ENCODE peak calls at places on chromosomes 6 and 20, in ten cellular contexts. One of them, this sample, is unnamed. For H3K36me3, the result is how much of the 10 kb centered on the place peaks cover.

GRCh38 chr6:138004423-138005287 is 102.6 kb downstream of the PERP start:
- DNase-seq in mesendoderm: peak
- DNase-seq in CD8-positive, alpha-beta memory T cell: peak
- DNase-seq in GM23248: peak
- DNase-seq in IMR-90: peak
- DNase-seq in OCI-LY7: peak
- DNase-seq in mammary epithelial cell: peak
- DNase-seq in fibroblast of lung: peak
- DNase-seq in lower lobe of right lung: no peak
- DNase-seq in uterus: no peak
- DNase-seq in this sample: no peak

GRCh38 chr6:86474081-86474480 is 463.2 kb upstream of the HTR1E start:
- DNase-seq in mesendoderm: no peak
- DNase-seq in CD8-positive, alpha-beta memory T cell: no peak
- DNase-seq in GM23248: no peak
- DNase-seq in IMR-90: no peak
- DNase-seq in OCI-LY7: no peak
- DNase-seq in mammary epithelial cell: no peak
- DNase-seq in fibroblast of lung: no peak
- DNase-seq in lower lobe of right lung: no peak
- DNase-seq in uterus: no peak
- DNase-seq in this sample: no peak

GRCh38 chr6:43926644-43927524 is 156.9 kb downstream of the VEGFA start:
- DNase-seq in mesendoderm: peak
- DNase-seq in CD8-positive, alpha-beta memory T cell: no peak
- DNase-seq in GM23248: peak
- DNase-seq in IMR-90: peak
- DNase-seq in OCI-LY7: no peak
- DNase-seq in mammary epithelial cell: peak
- DNase-seq in fibroblast of lung: peak
- DNase-seq in lower lobe of right lung: peak
- DNase-seq in uterus: peak
- DNase-seq in this sample: peak

GRCh38 chr6:127451388-127451787 is 7.8 kb downstream of the KIAA0408 start:
- DNase-seq in mesendoderm: no peak
- DNase-seq in CD8-positive, alpha-beta memory T cell: no peak
- DNase-seq in GM23248: no peak
- DNase-seq in IMR-90: no peak
- DNase-seq in OCI-LY7: no peak
- DNase-seq in mammary epithelial cell: no peak
- DNase-seq in fibroblast of lung: no peak
- DNase-seq in lower lobe of right lung: no peak
- DNase-seq in uterus: no peak
- DNase-seq in this sample: no peak

GRCh38 chr20:48002517-48002970 is 217.3 kb upstream of the SULF2 start:
- DNase-seq in mesendoderm: peak
- DNase-seq in CD8-positive, alpha-beta memory T cell: no peak
- DNase-seq in GM23248: no peak
- DNase-seq in IMR-90: no peak
- DNase-seq in OCI-LY7: peak
- DNase-seq in mammary epithelial cell: no peak
- DNase-seq in fibroblast of lung: no peak
- DNase-seq in lower lobe of right lung: no peak
- DNase-seq in uterus: no peak
- DNase-seq in this sample: no peak

GRCh38 chr6:79601020-79601609 is 30.0 kb upstream of the SH3BGRL2 start:
- DNase-seq in mesendoderm: no peak
- DNase-seq in CD8-positive, alpha-beta memory T cell: no peak
- DNase-seq in GM23248: peak
- DNase-seq in IMR-90: peak
- DNase-seq in OCI-LY7: no peak
- DNase-seq in mammary epithelial cell: peak
- DNase-seq in fibroblast of lung: peak
- DNase-seq in lower lobe of right lung: no peak
- DNase-seq in uterus: no peak
- DNase-seq in this sample: no peak

GRCh38 chr6:139940741-139941712 is 566.6 kb upstream of the CITED2 start:
- DNase-seq in mesendoderm: peak
- DNase-seq in CD8-positive, alpha-beta memory T cell: no peak
- DNase-seq in GM23248: no peak
- DNase-seq in IMR-90: peak
- DNase-seq in OCI-LY7: no peak
- DNase-seq in mammary epithelial cell: no peak
- DNase-seq in fibroblast of lung: peak
- DNase-seq in lower lobe of right lung: no peak
- DNase-seq in uterus: no peak
- DNase-seq in this sample: no peak

GRCh38 chr6:77368660-77369313 is 94.5 kb downstream of the HTR1B start:
- DNase-seq in mesendoderm: peak
- DNase-seq in CD8-positive, alpha-beta memory T cell: no peak
- DNase-seq in GM23248: peak
- DNase-seq in IMR-90: peak
- DNase-seq in OCI-LY7: no peak
- DNase-seq in mammary epithelial cell: no peak
- DNase-seq in fibroblast of lung: no peak
- DNase-seq in lower lobe of right lung: peak
- DNase-seq in uterus: no peak
- DNase-seq in this sample: no peak

GRCh38 chr6:36853325-36853724 is 14.1 kb upstream of the CPNE5 start:
- DNase-seq in mesendoderm: no peak
- DNase-seq in CD8-positive, alpha-beta memory T cell: no peak
- DNase-seq in GM23248: peak
- DNase-seq in IMR-90: peak
- DNase-seq in OCI-LY7: no peak
- DNase-seq in mammary epithelial cell: peak
- DNase-seq in fibroblast of lung: peak
- DNase-seq in lower lobe of right lung: no peak
- DNase-seq in uterus: peak
- DNase-seq in this sample: no peak

GRCh38 chr6:129489215-129489765 is 220.7 kb downstream of the ARHGAP18 start:
- DNase-seq in mesendoderm: no peak
- DNase-seq in CD8-positive, alpha-beta memory T cell: no peak
- DNase-seq in GM23248: no peak
- DNase-seq in IMR-90: no peak
- DNase-seq in OCI-LY7: no peak
- DNase-seq in mammary epithelial cell: peak
- DNase-seq in fibroblast of lung: no peak
- DNase-seq in lower lobe of right lung: no peak
- DNase-seq in uterus: no peak
- DNase-seq in this sample: no peak

GRCh38 chr20:16490696-16491095 is 82.6 kb downstream of the KIF16B start:
- DNase-seq in mesendoderm: no peak
- DNase-seq in CD8-positive, alpha-beta memory T cell: no peak
- DNase-seq in GM23248: no peak
- DNase-seq in IMR-90: no peak
- DNase-seq in OCI-LY7: no peak
- DNase-seq in mammary epithelial cell: no peak
- DNase-seq in fibroblast of lung: peak
- DNase-seq in lower lobe of right lung: no peak
- DNase-seq in uterus: no peak
- DNase-seq in this sample: no peak

GRCh38 chr20:17530716-17531536 is at the start of gene BFSP1:
- DNase-seq in mesendoderm: peak
- DNase-seq in CD8-positive, alpha-beta memory T cell: peak
- DNase-seq in GM23248: peak
- DNase-seq in IMR-90: peak
- DNase-seq in OCI-LY7: peak
- DNase-seq in mammary epithelial cell: peak
- DNase-seq in fibroblast of lung: peak
- DNase-seq in lower lobe of right lung: peak
- DNase-seq in uterus: peak
- DNase-seq in this sample: peak

GRCh38 chr6:104828478-104828877 is 31.2 kb downstream of the HACE1 start:
- DNase-seq in mesendoderm: no peak
- DNase-seq in CD8-positive, alpha-beta memory T cell: no peak
- DNase-seq in GM23248: no peak
- DNase-seq in IMR-90: no peak
- DNase-seq in OCI-LY7: no peak
- DNase-seq in mammary epithelial cell: no peak
- DNase-seq in fibroblast of lung: no peak
- DNase-seq in lower lobe of right lung: no peak
- DNase-seq in uterus: no peak
- DNase-seq in this sample: no peak

GRCh38 chr6:35071347-35071994 is 69.7 kb downstream of the TCP11 start:
- DNase-seq in mesendoderm: peak
- DNase-seq in CD8-positive, alpha-beta memory T cell: no peak
- DNase-seq in GM23248: peak
- DNase-seq in IMR-90: no peak
- DNase-seq in OCI-LY7: no peak
- DNase-seq in mammary epithelial cell: peak
- DNase-seq in fibroblast of lung: peak
- DNase-seq in lower lobe of right lung: peak
- DNase-seq in uterus: no peak
- DNase-seq in this sample: no peak

GRCh38 chr6:169312658-169313346 is 59.2 kb upstream of the THBS2 start:
- DNase-seq in mesendoderm: peak
- DNase-seq in CD8-positive, alpha-beta memory T cell: no peak
- DNase-seq in GM23248: peak
- DNase-seq in IMR-90: no peak
- DNase-seq in OCI-LY7: no peak
- DNase-seq in mammary epithelial cell: no peak
- DNase-seq in fibroblast of lung: peak
- DNase-seq in lower lobe of right lung: no peak
- DNase-seq in uterus: peak
- DNase-seq in this sample: no peak

GRCh38 chr6:41939848-41940758 is 1.5 kb downstream of the CCND3 start:
- DNase-seq in mesendoderm: peak
- DNase-seq in CD8-positive, alpha-beta memory T cell: no peak
- DNase-seq in GM23248: peak
- DNase-seq in IMR-90: peak
- DNase-seq in OCI-LY7: peak
- DNase-seq in mammary epithelial cell: peak
- DNase-seq in fibroblast of lung: peak
- DNase-seq in lower lobe of right lung: peak
- DNase-seq in uterus: peak
- DNase-seq in this sample: no peak

GRCh38 chr20:51884561-51884960 is 82.2 kb upstream of the SALL4 start:
- DNase-seq in mesendoderm: peak
- DNase-seq in CD8-positive, alpha-beta memory T cell: no peak
- DNase-seq in GM23248: peak
- DNase-seq in IMR-90: peak
- DNase-seq in OCI-LY7: no peak
- DNase-seq in mammary epithelial cell: no peak
- DNase-seq in fibroblast of lung: peak
- DNase-seq in lower lobe of right lung: no peak
- DNase-seq in uterus: no peak
- DNase-seq in this sample: no peak

GRCh38 chr6:84123186-84123585 is 89.6 kb downstream of the MRAP2 start:
- DNase-seq in mesendoderm: no peak
- DNase-seq in CD8-positive, alpha-beta memory T cell: no peak
- DNase-seq in GM23248: no peak
- DNase-seq in IMR-90: no peak
- DNase-seq in OCI-LY7: no peak
- DNase-seq in mammary epithelial cell: no peak
- DNase-seq in fibroblast of lung: no peak
- DNase-seq in lower lobe of right lung: no peak
- DNase-seq in uterus: no peak
- DNase-seq in this sample: no peak
- H3K36me3 ChIP-seq in mesendoderm: under half
- H3K36me3 ChIP-seq in CD8-positive, alpha-beta memory T cell: under half
- H3K36me3 ChIP-seq in GM23248: under half
- H3K36me3 ChIP-seq in IMR-90: under half
- H3K36me3 ChIP-seq in OCI-LY7: under half
- H3K36me3 ChIP-seq in mammary epithelial cell: under half
- H3K36me3 ChIP-seq in fibroblast of lung: under half
- H3K36me3 ChIP-seq in lower lobe of right lung: under half
- H3K36me3 ChIP-seq in uterus: under half
- H3K36me3 ChIP-seq in this sample: under half

GRCh38 chr6:99501762-99502161 is 13.5 kb downstream of the USP45 start:
- DNase-seq in mesendoderm: no peak
- DNase-seq in CD8-positive, alpha-beta memory T cell: no peak
- DNase-seq in GM23248: no peak
- DNase-seq in IMR-90: peak
- DNase-seq in OCI-LY7: no peak
- DNase-seq in mammary epithelial cell: no peak
- DNase-seq in fibroblast of lung: no peak
- DNase-seq in lower lobe of right lung: no peak
- DNase-seq in uterus: no peak
- DNase-seq in this sample: no peak
- H3K36me3 ChIP-seq in mesendoderm: under half
- H3K36me3 ChIP-seq in CD8-positive, alpha-beta memory T cell: under half
- H3K36me3 ChIP-seq in GM23248: under half
- H3K36me3 ChIP-seq in IMR-90: under half
- H3K36me3 ChIP-seq in OCI-LY7: half or more
- H3K36me3 ChIP-seq in mammary epithelial cell: under half
- H3K36me3 ChIP-seq in fibroblast of lung: under half
- H3K36me3 ChIP-seq in lower lobe of right lung: half or more
- H3K36me3 ChIP-seq in uterus: under half
- H3K36me3 ChIP-seq in this sample: half or more

GRCh38 chr20:34105978-34106675 is 5.9 kb downstream of the EIF2S2 start:
- DNase-seq in mesendoderm: no peak
- DNase-seq in CD8-positive, alpha-beta memory T cell: no peak
- DNase-seq in GM23248: no peak
- DNase-seq in IMR-90: no peak
- DNase-seq in OCI-LY7: no peak
- DNase-seq in mammary epithelial cell: no peak
- DNase-seq in fibroblast of lung: no peak
- DNase-seq in lower lobe of right lung: no peak
- DNase-seq in uterus: no peak
- DNase-seq in this sample: no peak
- H3K36me3 ChIP-seq in mesendoderm: under half
- H3K36me3 ChIP-seq in CD8-positive, alpha-beta memory T cell: under half
- H3K36me3 ChIP-seq in GM23248: half or more
- H3K36me3 ChIP-seq in IMR-90: under half
- H3K36me3 ChIP-seq in OCI-LY7: half or more
- H3K36me3 ChIP-seq in mammary epithelial cell: under half
- H3K36me3 ChIP-seq in fibroblast of lung: under half
- H3K36me3 ChIP-seq in lower lobe of right lung: half or more
- H3K36me3 ChIP-seq in uterus: under half
- H3K36me3 ChIP-seq in this sample: under half

GRCh38 chr6:158627168-158627939 is 17.2 kb downstream of the DYNLT1 start:
- DNase-seq in mesendoderm: no peak
- DNase-seq in CD8-positive, alpha-beta memory T cell: no peak
- DNase-seq in GM23248: no peak
- DNase-seq in IMR-90: no peak
- DNase-seq in OCI-LY7: no peak
- DNase-seq in mammary epithelial cell: no peak
- DNase-seq in fibroblast of lung: no peak
- DNase-seq in lower lobe of right lung: no peak
- DNase-seq in uterus: no peak
- DNase-seq in this sample: no peak

GRCh38 chr6:158627940-158628211 is 16.7 kb downstream of the DYNLT1 start:
- DNase-seq in mesendoderm: no peak
- DNase-seq in CD8-positive, alpha-beta memory T cell: no peak
- DNase-seq in GM23248: no peak
- DNase-seq in IMR-90: no peak
- DNase-seq in OCI-LY7: no peak
- DNase-seq in mammary epithelial cell: no peak
- DNase-seq in fibroblast of lung: no peak
- DNase-seq in lower lobe of right lung: no peak
- DNase-seq in uterus: no peak
- DNase-seq in this sample: no peak

GRCh38 chr6:158626360-158627167 is 18.0 kb downstream of the DYNLT1 start:
- DNase-seq in mesendoderm: no peak
- DNase-seq in CD8-positive, alpha-beta memory T cell: no peak
- DNase-seq in GM23248: no peak
- DNase-seq in IMR-90: no peak
- DNase-seq in OCI-LY7: no peak
- DNase-seq in mammary epithelial cell: no peak
- DNase-seq in fibroblast of lung: no peak
- DNase-seq in lower lobe of right lung: no peak
- DNase-seq in uterus: no peak
- DNase-seq in this sample: no peak

GRCh38 chr6:158629376-158630221 is 14.9 kb downstream of the DYNLT1 start:
- DNase-seq in mesendoderm: peak
- DNase-seq in CD8-positive, alpha-beta memory T cell: no peak
- DNase-seq in GM23248: no peak
- DNase-seq in IMR-90: no peak
- DNase-seq in OCI-LY7: peak
- DNase-seq in mammary epithelial cell: no peak
- DNase-seq in fibroblast of lung: no peak
- DNase-seq in lower lobe of right lung: no peak
- DNase-seq in uterus: peak
- DNase-seq in this sample: no peak

GRCh38 chr6:158628542-158628941 is 16.0 kb downstream of the DYNLT1 start:
- DNase-seq in mesendoderm: no peak
- DNase-seq in CD8-positive, alpha-beta memory T cell: no peak
- DNase-seq in GM23248: no peak
- DNase-seq in IMR-90: no peak
- DNase-seq in OCI-LY7: no peak
- DNase-seq in mammary epithelial cell: no peak
- DNase-seq in fibroblast of lung: no peak
- DNase-seq in lower lobe of right lung: peak
- DNase-seq in uterus: no peak
- DNase-seq in this sample: no peak
- H3K36me3 ChIP-seq in mesendoderm: under half
- H3K36me3 ChIP-seq in CD8-positive, alpha-beta memory T cell: under half
- H3K36me3 ChIP-seq in GM23248: under half
- H3K36me3 ChIP-seq in IMR-90: under half
- H3K36me3 ChIP-seq in OCI-LY7: under half
- H3K36me3 ChIP-seq in mammary epithelial cell: under half
- H3K36me3 ChIP-seq in fibroblast of lung: under half
- H3K36me3 ChIP-seq in lower lobe of right lung: half or more
- H3K36me3 ChIP-seq in uterus: under half
- H3K36me3 ChIP-seq in this sample: under half